ENCODE peak calls at places on chromosomes 11 and 22, in four cellular contexts. R is WTC11, X is K562, W is HepG2. E is an unnamed sample.

GRCh38 chr22:25546751-25547150 is 17.7 kb upstream of the GRK3 start:
- DNase-seq in R (no peak), X (no peak), W (no peak), E (no peak)

GRCh38 chr11:88231894-88232482 is 56.7 kb upstream of the RAB38 start:
- DNase-seq in R (peak), X (no peak), W (peak), E (no peak)

GRCh38 chr11:128503231-128503991 is 83.9 kb downstream of the ETS1 start:
- DNase-seq in R (no peak), X (no peak), W (no peak), E (no peak)

GRCh38 chr11:46489668-46490560 is 98.3 kb upstream of the CHRM4 start:
- DNase-seq in R (peak), X (peak), W (peak), E (no peak)

GRCh38 chr11:109856958-109857357 is 236.2 kb upstream of the ZC3H12C start:
- DNase-seq in R (no peak), X (no peak), W (no peak), E (no peak)

GRCh38 chr11:74686792-74687191 is 44.4 kb downstream of the CHRDL2 start:
- DNase-seq in R (no peak), X (no peak), W (no peak), E (no peak)

GRCh38 chr11:62555464-62556092 is 9.0 kb upstream of the AHNAK start:
- DNase-seq in R (no peak), X (no peak), W (no peak), E (peak)

GRCh38 chr11:42631223-42631843 is 680.5 kb upstream of the API5 start:
- DNase-seq in R (no peak), X (no peak), W (peak), E (no peak)

GRCh38 chr22:30892286-30892685 is 76.3 kb downstream of the MORC2 start:
- DNase-seq in R (no peak), X (no peak), W (no peak), E (no peak)

GRCh38 chr11:60389279-60389910 is 6.9 kb upstream of the MS4A14 start:
- DNase-seq in R (no peak), X (no peak), W (no peak), E (peak)

GRCh38 chr11:66857234-66857926 is 516 bp downstream of the LRFN4 start:
- DNase-seq in R (no peak), X (no peak), W (peak), E (no peak)

GRCh38 chr11:45021692-45022130 is 71.0 kb upstream of the TP53I11 start:
- DNase-seq in R (peak), X (no peak), W (no peak), E (no peak)

GRCh38 chr22:41341990-41342389 is 39.8 kb upstream of the TEF start:
- DNase-seq in R (no peak), X (no peak), W (no peak), E (peak)

GRCh38 chr11:123654566-123655081 is at the start of gene SCN3B:
- DNase-seq in R (peak), X (peak), W (peak), E (no peak)

GRCh38 chr22:46023558-46023981 is 46.6 kb upstream of the WNT7B start:
- DNase-seq in R (peak), X (no peak), W (no peak), E (no peak)

GRCh38 chr11:8671242-8671641 is 11.2 kb downstream of the TRIM66 start:
- DNase-seq in R (peak), X (no peak), W (no peak), E (no peak)

GRCh38 chr22:30535182-30535581 is 11.4 kb downstream of the SEC14L6 start:
- DNase-seq in R (no peak), X (no peak), W (no peak), E (peak)

GRCh38 chr11:77110836-77111235 is 8.2 kb downstream of the OMP start:
- DNase-seq in R (no peak), X (no peak), W (no peak), E (no peak)

GRCh38 chr11:126628790-126629621 is 273.5 kb downstream of the ST3GAL4 start:
- DNase-seq in R (no peak), X (no peak), W (no peak), E (no peak)

GRCh38 chr22:24198682-24199052 is 17.4 kb downstream of the SUSD2 start:
- DNase-seq in R (no peak), X (no peak), W (no peak), E (no peak)

GRCh38 chr11:2086239-2087040 is 52.7 kb downstream of the IGF2 start:
- DNase-seq in R (no peak), X (no peak), W (no peak), E (no peak)

GRCh38 chr11:60765355-60765754 is 8.7 kb downstream of the MS4A15 start:
- DNase-seq in R (no peak), X (no peak), W (no peak), E (peak)

GRCh38 chr11:74493816-74494630 is 499 bp upstream of the LIPT2 start:
- DNase-seq in R (no peak), X (no peak), W (no peak), E (peak)

GRCh38 chr11:8567597-8568198 is 26.3 kb downstream of the STK33 start:
- DNase-seq in R (no peak), X (no peak), W (no peak), E (no peak)

GRCh38 chr22:42883121-42883520 is 26.0 kb upstream of the ARFGAP3 start:
- DNase-seq in R (no peak), X (no peak), W (no peak), E (no peak)

GRCh38 chr11:109854696-109855095 is 238.5 kb upstream of the ZC3H12C start:
- DNase-seq in R (no peak), X (no peak), W (no peak), E (no peak)

GRCh38 chr11:62069374-62069773 is 54.4 kb upstream of the INCENP start:
- DNase-seq in R (no peak), X (no peak), W (no peak), E (no peak)

GRCh38 chr22:23306438-23306921 is 126.2 kb downstream of the BCR start:
- DNase-seq in R (no peak), X (no peak), W (no peak), E (no peak)

GRCh38 chr11:61569701-61570100 is 11.2 kb downstream of the SYT7 start:
- DNase-seq in R (no peak), X (no peak), W (no peak), E (no peak)

GRCh38 chr22:46267431-46268279 is at the start of gene TTC38:
- DNase-seq in R (peak), X (peak), W (peak), E (no peak)

GRCh38 chr22:32811788-32812187 is 10.3 kb downstream of the TIMP3 start:
- DNase-seq in R (no peak), X (no peak), W (no peak), E (no peak)

GRCh38 chr11:73386026-73386425 is 9.8 kb downstream of the RELT start:
- DNase-seq in R (no peak), X (peak), W (no peak), E (peak)

GRCh38 chr22:30333707-30334087 is 7.0 kb upstream of the TBC1D10A start:
- DNase-seq in R (no peak), X (no peak), W (no peak), E (no peak)

DNA sequence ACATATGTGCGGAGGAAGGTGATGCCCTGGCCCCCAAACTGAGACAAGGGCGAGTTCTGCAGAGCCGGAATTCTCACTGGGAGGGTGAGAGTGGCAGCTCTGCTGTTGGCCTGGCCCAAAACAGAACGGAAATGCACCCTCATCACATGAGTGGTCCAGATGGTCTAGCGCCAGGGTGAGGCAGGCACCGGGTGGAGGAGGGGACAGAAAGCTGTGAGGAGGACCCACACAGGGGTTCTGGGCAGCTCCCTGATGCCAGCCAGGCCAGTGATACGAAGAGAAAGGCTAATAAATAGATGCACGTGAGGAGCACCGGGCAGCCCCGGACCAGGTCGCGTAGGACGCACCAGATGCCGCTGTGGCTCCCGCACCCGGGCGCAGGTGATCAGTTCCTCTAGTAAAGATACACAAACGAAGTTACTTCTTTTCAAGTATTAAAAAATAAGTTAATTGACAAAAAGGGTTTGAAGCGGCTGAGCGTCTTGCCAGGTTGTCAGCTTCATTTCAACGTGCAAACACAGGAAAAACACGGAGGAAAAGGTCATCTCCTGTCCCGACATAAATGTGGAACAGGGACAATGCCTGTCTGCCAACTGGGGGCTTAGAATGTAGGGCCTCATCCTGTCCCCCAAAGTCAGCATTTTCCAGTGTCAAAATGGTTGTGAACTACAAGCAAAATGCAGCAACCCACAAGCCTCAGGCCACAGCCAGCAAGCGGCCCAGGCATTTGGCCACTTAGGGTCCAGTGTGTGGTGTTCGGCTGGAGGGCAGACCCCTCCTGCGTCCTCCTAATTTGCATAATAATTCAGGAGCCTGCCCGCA is 15.3 kb upstream of the BID start:
- DNase-seq in R (no peak), X (no peak), W (no peak), E (no peak)
- TF ChIP-seq TCF7 in R (no peak), X (no peak), W (no peak), E (no peak)

GRCh38 chr11:25793637-25794036 is 538.3 kb upstream of the ANO3 start:
- DNase-seq in R (no peak), X (no peak), W (no peak), E (no peak)
- TF ChIP-seq TCF7 in R (no peak), X (no peak), W (no peak), E (no peak)

GRCh38 chr22:19962246-19962908 is 20.8 kb upstream of the TXNRD2 start:
- DNase-seq in R (peak), X (peak), W (peak), E (no peak)
- TF ChIP-seq TCF7 in R (peak), X (no peak), W (no peak), E (no peak)

GRCh38 chr11:121550247-121551132 is 97.7 kb upstream of the SORL1-AS1 start:
- DNase-seq in R (no peak), X (no peak), W (no peak), E (no peak)
- TF ChIP-seq TCF7 in R (no peak), X (no peak), W (no peak), E (no peak)

GRCh38 chr22:44871782-44872181 is 119.4 kb downstream of the ARHGAP8 start:
- DNase-seq in R (no peak), X (no peak), W (no peak), E (no peak)

GRCh38 chr22:44865193-44866057 is 113.0 kb downstream of the ARHGAP8 start:
- DNase-seq in R (no peak), X (no peak), W (no peak), E (no peak)

GRCh38 chr22:44869196-44869595 is 116.8 kb downstream of the ARHGAP8 start:
- DNase-seq in R (no peak), X (no peak), W (no peak), E (no peak)

DNA sequence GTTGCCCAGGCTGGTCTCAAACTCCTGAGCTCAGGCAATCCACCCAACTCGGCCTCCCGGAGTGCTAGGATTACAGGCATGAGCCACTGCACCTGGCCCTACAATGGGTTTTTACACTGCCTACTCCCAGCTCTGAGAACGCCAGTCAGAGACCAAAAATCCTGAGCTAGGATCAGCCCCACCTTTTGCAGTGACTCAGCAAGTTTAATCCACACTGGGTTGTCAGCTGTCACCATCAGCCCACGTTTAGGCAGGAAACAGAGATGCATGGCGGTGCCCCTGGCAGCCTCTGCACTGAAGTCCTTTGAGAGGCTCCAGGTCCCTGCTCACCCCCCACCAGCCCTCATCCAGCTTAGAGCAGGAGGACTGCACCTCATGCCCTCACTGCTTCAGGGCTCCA is 117.6 kb downstream of the ARHGAP8 start:
- DNase-seq in R (no peak), X (peak), W (no peak), E (no peak)
- TF ChIP-seq TCF7 in R (no peak), X (no peak), W (no peak), E (no peak)

GRCh38 chr11:64714664-64715063 is 8.3 kb downstream of the NRXN2 start:
- DNase-seq in R (no peak), X (no peak), W (no peak), E (no peak)

GRCh38 chr11:64715756-64716470 is 7.1 kb downstream of the NRXN2 start:
- DNase-seq in R (no peak), X (no peak), W (no peak), E (no peak)

GRCh38 chr11:64717268-64717578 is 5.8 kb downstream of the NRXN2 start:
- DNase-seq in R (no peak), X (no peak), W (no peak), E (no peak)

GRCh38 chr11:64718084-64718779 is 4.8 kb downstream of the NRXN2 start:
- DNase-seq in R (no peak), X (no peak), W (no peak), E (no peak)

GRCh38 chr11:64716471-64717267 is 6.3 kb downstream of the NRXN2 start:
- DNase-seq in R (no peak), X (no peak), W (no peak), E (no peak)
- TF ChIP-seq TCF7 in R (no peak), X (no peak), W (no peak), E (no peak)